ENCODE peak calls at places on chromosomes 5 and 9, in seven cellular contexts. One of them, this sample, is unnamed.

GRCh38 chr9:114366334-114367128 is 21.3 kb downstream of the AKNA start:
- DNase-seq in endodermal cell: no peak
- DNase-seq in GM13976: peak
- DNase-seq in right atrium auricular region: no peak
- DNase-seq in osteocyte: no peak
- DNase-seq in uterus: no peak
- DNase-seq in endothelial cell: no peak
- DNase-seq in this sample: peak

GRCh38 chr5:160805376-160805775 is 46.6 kb downstream of the ATP10B start:
- DNase-seq in endodermal cell: no peak
- DNase-seq in GM13976: no peak
- DNase-seq in right atrium auricular region: no peak
- DNase-seq in osteocyte: no peak
- DNase-seq in uterus: no peak
- DNase-seq in endothelial cell: no peak
- DNase-seq in this sample: no peak

GRCh38 chr5:158957196-158957595 is 142.5 kb downstream of the EBF1 start:
- DNase-seq in endodermal cell: peak
- DNase-seq in GM13976: no peak
- DNase-seq in right atrium auricular region: no peak
- DNase-seq in osteocyte: no peak
- DNase-seq in uterus: no peak
- DNase-seq in endothelial cell: no peak
- DNase-seq in this sample: no peak

GRCh38 chr5:148374693-148375360 is 8.9 kb upstream of the FBXO38 start:
- DNase-seq in endodermal cell: peak
- DNase-seq in GM13976: no peak
- DNase-seq in right atrium auricular region: no peak
- DNase-seq in osteocyte: no peak
- DNase-seq in uterus: peak
- DNase-seq in endothelial cell: peak
- DNase-seq in this sample: no peak

GRCh38 chr9:33263936-33264472 is 504 bp downstream of the BAG1 start:
- DNase-seq in endodermal cell: no peak
- DNase-seq in GM13976: peak
- DNase-seq in right atrium auricular region: peak
- DNase-seq in osteocyte: no peak
- DNase-seq in uterus: peak
- DNase-seq in endothelial cell: no peak
- DNase-seq in this sample: peak

GRCh38 chr5:168879929-168880328 is 300.8 kb upstream of the PANK3 start:
- DNase-seq in endodermal cell: no peak
- DNase-seq in GM13976: peak
- DNase-seq in right atrium auricular region: no peak
- DNase-seq in osteocyte: no peak
- DNase-seq in uterus: no peak
- DNase-seq in endothelial cell: no peak
- DNase-seq in this sample: no peak

GRCh38 chr9:119284118-119284517 is 85.1 kb downstream of the BRINP1 start:
- DNase-seq in endodermal cell: peak
- DNase-seq in GM13976: no peak
- DNase-seq in right atrium auricular region: no peak
- DNase-seq in osteocyte: no peak
- DNase-seq in uterus: no peak
- DNase-seq in endothelial cell: peak
- DNase-seq in this sample: no peak

GRCh38 chr5:54186912-54187445 is 123.4 kb downstream of the ARL15 start:
- DNase-seq in endodermal cell: peak
- DNase-seq in GM13976: no peak
- DNase-seq in right atrium auricular region: no peak
- DNase-seq in osteocyte: no peak
- DNase-seq in uterus: no peak
- DNase-seq in endothelial cell: no peak
- DNase-seq in this sample: peak

GRCh38 chr5:1656271-1656975 is 132.7 kb upstream of the LPCAT1 start:
- DNase-seq in endodermal cell: peak
- DNase-seq in GM13976: no peak
- DNase-seq in right atrium auricular region: no peak
- DNase-seq in osteocyte: peak
- DNase-seq in uterus: no peak
- DNase-seq in endothelial cell: no peak
- DNase-seq in this sample: peak

GRCh38 chr5:169735913-169736312 is 98.8 kb downstream of the DOCK2 start:
- DNase-seq in endodermal cell: no peak
- DNase-seq in GM13976: no peak
- DNase-seq in right atrium auricular region: no peak
- DNase-seq in osteocyte: no peak
- DNase-seq in uterus: no peak
- DNase-seq in endothelial cell: no peak
- DNase-seq in this sample: no peak

GRCh38 chr9:34992376-34992951 is 2.9 kb downstream of the DNAJB5 start:
- DNase-seq in endodermal cell: peak
- DNase-seq in GM13976: no peak
- DNase-seq in right atrium auricular region: peak
- DNase-seq in osteocyte: no peak
- DNase-seq in uterus: peak
- DNase-seq in endothelial cell: no peak
- DNase-seq in this sample: peak

GRCh38 chr5:160342413-160342941 is 27.9 kb downstream of the C1QTNF2 start:
- DNase-seq in endodermal cell: no peak
- DNase-seq in GM13976: no peak
- DNase-seq in right atrium auricular region: no peak
- DNase-seq in osteocyte: no peak
- DNase-seq in uterus: no peak
- DNase-seq in endothelial cell: no peak
- DNase-seq in this sample: no peak

GRCh38 chr5:16411235-16411634 is 54.4 kb downstream of the ZNF622 start:
- DNase-seq in endodermal cell: no peak
- DNase-seq in GM13976: no peak
- DNase-seq in right atrium auricular region: no peak
- DNase-seq in osteocyte: no peak
- DNase-seq in uterus: no peak
- DNase-seq in endothelial cell: no peak
- DNase-seq in this sample: no peak

GRCh38 chr5:21654-22233 is 70.2 kb upstream of the PLEKHG4B start:
- DNase-seq in endodermal cell: no peak
- DNase-seq in GM13976: no peak
- DNase-seq in right atrium auricular region: no peak
- DNase-seq in osteocyte: no peak
- DNase-seq in uterus: no peak
- DNase-seq in endothelial cell: no peak
- DNase-seq in this sample: no peak
- TF ChIP-seq CTCF in endodermal cell: peak
- TF ChIP-seq CTCF in GM13976: no peak
- TF ChIP-seq CTCF in right atrium auricular region: peak
- TF ChIP-seq CTCF in osteocyte: peak
- TF ChIP-seq CTCF in uterus: no peak
- TF ChIP-seq CTCF in endothelial cell: no peak
- TF ChIP-seq CTCF in this sample: peak

GRCh38 chr9:84169240-84169639 is 171.3 kb downstream of the SLC28A3 start:
- DNase-seq in endodermal cell: no peak
- DNase-seq in GM13976: no peak
- DNase-seq in right atrium auricular region: no peak
- DNase-seq in osteocyte: no peak
- DNase-seq in uterus: no peak
- DNase-seq in endothelial cell: no peak
- DNase-seq in this sample: no peak

GRCh38 chr9:84166828-84167400 is 173.6 kb downstream of the SLC28A3 start:
- DNase-seq in endodermal cell: no peak
- DNase-seq in GM13976: no peak
- DNase-seq in right atrium auricular region: no peak
- DNase-seq in osteocyte: no peak
- DNase-seq in uterus: no peak
- DNase-seq in endothelial cell: no peak
- DNase-seq in this sample: no peak

GRCh38 chr9:84174486-84174885 is 166.1 kb downstream of the SLC28A3 start:
- DNase-seq in endodermal cell: no peak
- DNase-seq in GM13976: no peak
- DNase-seq in right atrium auricular region: no peak
- DNase-seq in osteocyte: no peak
- DNase-seq in uterus: no peak
- DNase-seq in endothelial cell: no peak
- DNase-seq in this sample: no peak

GRCh38 chr9:84173961-84174360 is 166.6 kb downstream of the SLC28A3 start:
- DNase-seq in endodermal cell: no peak
- DNase-seq in GM13976: no peak
- DNase-seq in right atrium auricular region: no peak
- DNase-seq in osteocyte: no peak
- DNase-seq in uterus: no peak
- DNase-seq in endothelial cell: no peak
- DNase-seq in this sample: no peak

DNA sequence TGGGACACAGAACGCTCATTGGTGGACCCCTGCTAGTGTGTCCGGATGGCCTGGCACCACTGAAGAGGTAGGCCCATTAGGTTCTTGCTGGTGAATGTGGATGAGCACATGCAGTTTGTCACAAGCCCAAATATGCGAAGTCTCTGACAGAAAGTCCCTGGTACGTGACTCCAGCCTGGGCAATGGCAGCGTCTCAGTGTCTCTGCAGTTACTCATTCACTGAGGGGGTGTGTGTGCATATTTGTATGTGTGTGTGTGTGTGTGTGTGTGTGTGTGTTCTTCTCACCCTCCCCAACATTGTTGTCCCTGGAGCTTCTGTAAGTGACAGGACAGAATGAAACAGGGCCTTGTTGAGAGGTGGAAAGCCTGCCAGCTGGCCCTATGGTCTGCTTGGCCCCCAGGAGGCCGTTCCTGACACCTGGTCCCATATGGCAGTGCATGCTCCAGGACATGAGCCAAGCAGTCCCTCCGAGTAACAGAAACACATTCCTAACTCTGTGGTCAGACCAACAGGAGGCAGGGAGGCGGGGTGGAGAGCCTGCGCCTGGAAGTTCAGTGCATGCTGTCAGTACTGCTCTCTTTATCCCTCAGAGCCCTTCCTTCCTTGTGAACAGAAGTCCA is 169.9 kb downstream of the SLC28A3 start:
- DNase-seq in endodermal cell: peak
- DNase-seq in GM13976: no peak
- DNase-seq in right atrium auricular region: peak
- DNase-seq in osteocyte: peak
- DNase-seq in uterus: peak
- DNase-seq in endothelial cell: no peak
- DNase-seq in this sample: peak
- TF ChIP-seq CTCF in endodermal cell: peak
- TF ChIP-seq CTCF in GM13976: no peak
- TF ChIP-seq CTCF in right atrium auricular region: peak
- TF ChIP-seq CTCF in osteocyte: peak
- TF ChIP-seq CTCF in uterus: peak
- TF ChIP-seq CTCF in endothelial cell: no peak
- TF ChIP-seq CTCF in this sample: no peak

GRCh38 chr9:112168197-112168596 is 6.9 kb downstream of the SUSD1 start:
- DNase-seq in endodermal cell: no peak
- DNase-seq in GM13976: no peak
- DNase-seq in right atrium auricular region: no peak
- DNase-seq in osteocyte: no peak
- DNase-seq in uterus: no peak
- DNase-seq in endothelial cell: no peak
- DNase-seq in this sample: no peak

GRCh38 chr9:112169368-112169767 is 5.7 kb downstream of the SUSD1 start:
- DNase-seq in endodermal cell: no peak
- DNase-seq in GM13976: no peak
- DNase-seq in right atrium auricular region: no peak
- DNase-seq in osteocyte: no peak
- DNase-seq in uterus: no peak
- DNase-seq in endothelial cell: no peak
- DNase-seq in this sample: no peak

GRCh38 chr9:112162644-112163413 is 12.3 kb downstream of the SUSD1 start:
- DNase-seq in endodermal cell: no peak
- DNase-seq in GM13976: no peak
- DNase-seq in right atrium auricular region: no peak
- DNase-seq in osteocyte: no peak
- DNase-seq in uterus: no peak
- DNase-seq in endothelial cell: no peak
- DNase-seq in this sample: no peak

GRCh38 chr9:112170235-112170634 is 4.9 kb downstream of the SUSD1 start:
- DNase-seq in endodermal cell: no peak
- DNase-seq in GM13976: no peak
- DNase-seq in right atrium auricular region: no peak
- DNase-seq in osteocyte: no peak
- DNase-seq in uterus: no peak
- DNase-seq in endothelial cell: no peak
- DNase-seq in this sample: no peak

GRCh38 chr9:112166176-112167140 is 8.6 kb downstream of the SUSD1 start:
- DNase-seq in endodermal cell: peak
- DNase-seq in GM13976: no peak
- DNase-seq in right atrium auricular region: peak
- DNase-seq in osteocyte: no peak
- DNase-seq in uterus: peak
- DNase-seq in endothelial cell: no peak
- DNase-seq in this sample: no peak
- TF ChIP-seq CTCF in endodermal cell: peak
- TF ChIP-seq CTCF in GM13976: no peak
- TF ChIP-seq CTCF in right atrium auricular region: peak
- TF ChIP-seq CTCF in osteocyte: no peak
- TF ChIP-seq CTCF in uterus: no peak
- TF ChIP-seq CTCF in endothelial cell: no peak
- TF ChIP-seq CTCF in this sample: peak

DNA sequence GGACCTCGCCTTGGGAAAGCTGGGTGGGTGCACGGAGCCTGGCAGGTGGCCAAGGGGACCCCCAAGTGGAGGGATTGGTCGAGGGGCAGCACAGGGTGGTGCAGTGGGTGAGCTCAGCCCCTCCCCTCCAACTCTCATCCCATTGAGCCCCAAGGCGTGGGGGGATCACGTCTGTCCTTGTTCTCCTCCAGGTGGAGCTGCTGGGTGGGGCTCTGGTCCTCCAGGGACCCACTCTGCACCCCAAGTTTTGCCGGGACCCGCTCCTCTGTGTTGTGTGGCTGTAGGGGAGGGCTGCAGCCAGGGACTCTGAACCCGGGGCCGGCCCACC is 3.6 kb upstream of the FUT7 start:
- DNase-seq in endodermal cell: no peak
- DNase-seq in GM13976: no peak
- DNase-seq in right atrium auricular region: no peak
- DNase-seq in osteocyte: no peak
- DNase-seq in uterus: no peak
- DNase-seq in endothelial cell: no peak
- DNase-seq in this sample: no peak
- TF ChIP-seq CTCF in endodermal cell: no peak
- TF ChIP-seq CTCF in GM13976: no peak
- TF ChIP-seq CTCF in right atrium auricular region: peak
- TF ChIP-seq CTCF in osteocyte: peak
- TF ChIP-seq CTCF in uterus: no peak
- TF ChIP-seq CTCF in endothelial cell: peak
- TF ChIP-seq CTCF in this sample: no peak